ENCODE peak calls at places on chromosomes 3 and 15, in eight cellular contexts. I, N, H, A, U, D, T and O are unnamed samples.

GRCh38 chr3:23487015-23487414 is 283.9 kb downstream of the UBE2E2 start:
- DNase-seq in I (no peak), N (no peak), H (no peak), A (no peak), U (no peak), D (no peak), T (no peak), O (no peak)

GRCh38 chr15:93830221-93830765 is 401.1 kb upstream of the MCTP2 start:
- DNase-seq in I (no peak), N (no peak), H (no peak), A (no peak), U (no peak), D (no peak), T (no peak), O (no peak)

GRCh38 chr3:53518495-53518981 is 24.1 kb downstream of the CACNA1D start:
- DNase-seq in I (no peak), N (no peak), H (no peak), A (no peak), U (no peak), D (peak), T (no peak), O (no peak)

GRCh38 chr15:86756688-86757087 is 677.0 kb downstream of the AGBL1 start:
- DNase-seq in I (no peak), N (peak), H (no peak), A (no peak), U (no peak), D (no peak), T (no peak), O (no peak)

GRCh38 chr3:113035387-113035982 is 44.7 kb downstream of the GTPBP8 start:
- DNase-seq in I (no peak), N (peak), H (peak), A (peak), U (peak), D (peak), T (no peak), O (no peak)

GRCh38 chr3:9203317-9203716 is 46.1 kb downstream of the SRGAP3 start:
- DNase-seq in I (no peak), N (no peak), H (no peak), A (no peak), U (no peak), D (no peak), T (no peak), O (no peak)

GRCh38 chr3:9760779-9761505 is 8.8 kb downstream of the CAMK1 start:
- DNase-seq in I (no peak), N (no peak), H (no peak), A (no peak), U (no peak), D (no peak), T (no peak), O (no peak)

GRCh38 chr3:134249935-134250716 is 533 bp downstream of the RYK start:
- DNase-seq in I (peak), N (peak), H (peak), A (peak), U (no peak), D (peak), T (peak), O (peak)

GRCh38 chr15:96435841-96436240 is 105.3 kb downstream of the NR2F2 start:
- DNase-seq in I (no peak), N (no peak), H (no peak), A (no peak), U (no peak), D (no peak), T (no peak), O (no peak)

GRCh38 chr3:47348411-47349154 is 32.2 kb upstream of the PTPN23 start:
- DNase-seq in I (no peak), N (no peak), H (no peak), A (no peak), U (no peak), D (peak), T (no peak), O (no peak)

GRCh38 chr15:67548862-67549651 is 6.6 kb downstream of the MAP2K5 start:
- DNase-seq in I (no peak), N (peak), H (no peak), A (no peak), U (no peak), D (no peak), T (peak), O (no peak)

GRCh38 chr3:193593666-193594025 is 638 bp downstream of the OPA1 start:
- DNase-seq in I (no peak), N (peak), H (peak), A (peak), U (no peak), D (peak), T (no peak), O (peak)

GRCh38 chr3:156175570-156175969 is 55.2 kb downstream of the KCNAB1 start:
- DNase-seq in I (no peak), N (no peak), H (no peak), A (no peak), U (no peak), D (peak), T (no peak), O (no peak)

GRCh38 chr3:123258811-123259420 is 57.2 kb downstream of the SEC22A start:
- DNase-seq in I (no peak), N (peak), H (no peak), A (peak), U (no peak), D (peak), T (no peak), O (no peak)

GRCh38 chr3:20042331-20042730 is 2.1 kb downstream of the KAT2B start:
- DNase-seq in I (no peak), N (no peak), H (no peak), A (no peak), U (no peak), D (no peak), T (no peak), O (no peak)

GRCh38 chr3:20039082-20039764 is 1.0 kb upstream of the KAT2B start:
- DNase-seq in I (no peak), N (no peak), H (no peak), A (peak), U (no peak), D (peak), T (no peak), O (no peak)

GRCh38 chr3:20041197-20041780 is 1.0 kb downstream of the KAT2B start:
- DNase-seq in I (peak), N (peak), H (peak), A (peak), U (no peak), D (peak), T (peak), O (peak)

GRCh38 chr3:20039765-20040475 is at the start of gene KAT2B:
- DNase-seq in I (peak), N (peak), H (peak), A (peak), U (no peak), D (peak), T (peak), O (peak)

GRCh38 chr3:20040476-20041196 is 390 bp downstream of the KAT2B start:
- DNase-seq in I (peak), N (peak), H (peak), A (peak), U (no peak), D (peak), T (peak), O (peak)
- TF ChIP-seq CTCF in I (peak), N (peak), H (no peak), A (peak), U (peak), D (peak), T (no peak), O (no peak)

DNA sequence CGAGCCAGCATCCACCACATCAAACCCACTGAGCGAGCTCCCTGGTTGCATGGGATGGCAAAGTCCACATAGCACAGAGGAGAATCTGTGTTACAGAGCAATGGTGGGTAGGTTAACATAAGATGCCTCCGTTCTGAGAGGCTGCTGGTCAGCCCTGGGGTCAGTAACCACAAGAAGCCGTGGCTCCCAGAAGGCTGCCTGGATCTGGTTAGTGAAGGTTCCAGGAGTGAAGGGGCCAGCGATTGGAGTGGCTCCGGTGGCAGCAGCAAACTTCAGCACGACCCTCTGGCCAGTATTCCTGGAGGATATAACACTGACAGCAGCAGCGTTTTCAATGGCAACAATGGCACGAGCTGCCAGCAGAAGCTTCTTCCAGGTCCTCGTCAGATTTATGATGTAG is 18.4 kb upstream of the PIGZ start:
- DNase-seq in I (no peak), N (no peak), H (no peak), A (no peak), U (no peak), D (no peak), T (no peak), O (no peak)
- TF ChIP-seq CTCF in I (no peak), N (no peak), H (no peak), A (no peak), U (no peak), D (no peak), T (no peak), O (no peak)

DNA sequence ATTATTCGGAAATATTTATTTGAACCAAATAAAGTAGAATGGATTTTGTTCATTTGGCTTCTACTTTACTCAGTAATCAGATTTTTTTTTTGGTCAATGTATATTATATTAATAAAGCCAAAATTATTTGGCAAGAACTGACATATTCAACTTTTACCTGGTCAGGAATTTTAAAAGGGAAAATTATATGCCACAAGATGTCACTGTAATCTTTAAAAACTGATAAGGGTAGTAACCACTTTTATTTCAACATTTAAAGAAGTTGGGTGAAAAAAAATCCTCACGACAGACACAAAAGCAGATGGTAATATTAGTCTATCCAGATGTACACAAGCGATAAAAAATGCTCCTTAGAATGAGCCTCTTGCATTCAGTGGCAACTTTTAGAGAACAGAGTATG is 101.9 kb downstream of the SERPINI1 start:
- DNase-seq in I (no peak), N (no peak), H (no peak), A (no peak), U (no peak), D (peak), T (no peak), O (no peak)
- TF ChIP-seq CTCF in I (no peak), N (no peak), H (no peak), A (no peak), U (no peak), D (peak), T (no peak), O (no peak)

GRCh38 chr3:56987238-56987932 is 73.1 kb upstream of the SPATA12 start:
- DNase-seq in I (no peak), N (peak), H (peak), A (no peak), U (no peak), D (no peak), T (peak), O (no peak)
- TF ChIP-seq CTCF in I (peak), N (peak), H (no peak), A (peak), U (peak), D (no peak), T (no peak), O (no peak)

DNA sequence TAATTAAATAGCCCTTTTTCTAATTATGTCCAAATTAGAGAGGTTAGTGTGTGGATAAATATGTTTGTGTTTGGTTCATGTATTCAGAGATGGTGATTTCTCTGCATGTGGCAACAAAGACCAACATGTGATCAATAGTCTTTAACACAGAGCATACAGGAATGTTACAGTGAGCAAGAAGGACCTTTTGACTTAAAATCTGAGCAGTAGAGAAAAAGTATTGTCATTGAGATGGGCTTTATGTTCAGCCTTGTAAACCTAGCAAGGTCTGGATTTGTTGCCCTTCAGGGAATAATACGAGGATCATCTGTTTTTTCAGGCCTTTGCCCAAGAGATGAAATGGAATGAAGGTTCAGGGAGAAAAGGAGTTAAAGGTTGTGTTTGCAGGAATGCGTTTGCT is 161.8 kb upstream of the NECTIN3 start:
- DNase-seq in I (no peak), N (no peak), H (no peak), A (no peak), U (no peak), D (no peak), T (no peak), O (no peak)
- TF ChIP-seq CTCF in I (no peak), N (no peak), H (no peak), A (no peak), U (no peak), D (no peak), T (no peak), O (no peak)

GRCh38 chr3:38136272-38136806 is 588 bp downstream of the ACAA1 start:
- DNase-seq in I (peak), N (peak), H (no peak), A (peak), U (no peak), D (no peak), T (peak), O (peak)

GRCh38 chr3:38138347-38139190 is at the start of gene MYD88:
- DNase-seq in I (peak), N (peak), H (peak), A (peak), U (no peak), D (peak), T (peak), O (peak)

GRCh38 chr3:38139191-38139590 is 730 bp downstream of the MYD88 start:
- DNase-seq in I (no peak), N (no peak), H (no peak), A (no peak), U (no peak), D (no peak), T (no peak), O (no peak)

GRCh38 chr3:38136807-38137614 is at the start of gene ACAA1:
- DNase-seq in I (peak), N (peak), H (peak), A (peak), U (peak), D (peak), T (peak), O (peak)

GRCh38 chr3:38137615-38138346 is 680 bp upstream of the MYD88 start:
- DNase-seq in I (no peak), N (peak), H (no peak), A (peak), U (no peak), D (no peak), T (no peak), O (peak)
- TF ChIP-seq CTCF in I (no peak), N (peak), H (no peak), A (no peak), U (no peak), D (no peak), T (no peak), O (no peak)

GRCh38 chr15:25937796-25938195 is 74.7 kb upstream of the ATP10A start:
- DNase-seq in I (no peak), N (no peak), H (no peak), A (no peak), U (no peak), D (no peak), T (no peak), O (no peak)
- TF ChIP-seq CTCF in I (no peak), N (no peak), H (no peak), A (no peak), U (no peak), D (no peak), T (no peak), O (no peak)